ENCODE peak calls at places on chromosomes 7 and 10, in four cellular contexts. W is SK-N-SH, N is H9, J is fibroblast of lung. O is an unnamed sample. For H3K4me1 and H3K27me3, the result is how much of the 10 kb centered on the place peaks cover.

GRCh38 chr7:66043681-66044497 is 31.7 kb upstream of the ASL start:
- DNase-seq in W (no peak), N (peak), J (peak), O (peak)

GRCh38 chr7:45696476-45696875 is 122.3 kb downstream of the ADCY1 start:
- DNase-seq in W (no peak), N (peak), J (no peak), O (no peak)

GRCh38 chr7:27182861-27183681 is 2.0 kb downstream of the HOXA11 start:
- DNase-seq in W (peak), J (no peak), N (peak), O (no peak)

GRCh38 chr10:17348111-17349008 is 106.0 kb downstream of the ST8SIA6 start:
- DNase-seq in W (peak), N (no peak), J (peak), O (no peak)

GRCh38 chr10:34808789-34809745 is 6.0 kb downstream of the PARD3 start:
- DNase-seq in N (peak), W (no peak), J (peak), O (peak)

GRCh38 chr10:112182808-112183328 is 697 bp downstream of the GPAM start:
- DNase-seq in J (peak), W (no peak), N (no peak), O (peak)

GRCh38 chr10:66837990-66838389 is 87.8 kb upstream of the LRRTM3 start:
- DNase-seq in N (no peak), J (peak), W (no peak), O (no peak)

GRCh38 chr7:3861941-3862340 is 560.9 kb downstream of the SDK1 start:
- DNase-seq in J (peak), W (no peak), N (no peak), O (peak)

GRCh38 chr10:8260645-8261044 is 206.2 kb downstream of the GATA3 start:
- DNase-seq in N (no peak), W (no peak), J (no peak), O (no peak)

GRCh38 chr7:69949195-69949594 is 350.9 kb downstream of the AUTS2 start:
- DNase-seq in N (no peak), W (no peak), J (no peak), O (no peak)

GRCh38 chr10:59880019-59880717 is 26.2 kb downstream of the CCDC6 start:
- DNase-seq in N (no peak), W (no peak), J (no peak), O (no peak)

GRCh38 chr7:136549756-136550155 is 318.7 kb upstream of the CHRM2 start:
- DNase-seq in N (no peak), W (no peak), J (peak), O (no peak)

GRCh38 chr7:102004229-102004628 is 186.8 kb downstream of the CUX1 start:
- DNase-seq in N (no peak), J (peak), W (no peak), O (no peak)

GRCh38 chr7:151642746-151643145 is 123.1 kb upstream of the RHEB start:
- DNase-seq in W (no peak), J (no peak), N (no peak), O (no peak)

GRCh38 chr10:133267829-133268228 is 8.8 kb downstream of the ADAM8 start:
- DNase-seq in N (no peak), J (no peak), W (no peak), O (no peak)

GRCh38 chr10:5591336-5591824 is 66.6 kb downstream of the CALML3 start:
- DNase-seq in J (no peak), W (no peak), N (no peak), O (no peak)

GRCh38 chr7:98406827-98407226 is 5.9 kb upstream of the BAIAP2L1 start:
- DNase-seq in W (no peak), N (no peak), J (no peak), O (no peak)

GRCh38 chr10:125608474-125608873 is 74.5 kb downstream of the TEX36 start:
- DNase-seq in N (no peak), W (no peak), J (no peak), O (no peak)

GRCh38 chr10:26474062-26474461 is 35.9 kb downstream of the APBB1IP start:
- DNase-seq in N (no peak), J (peak), W (no peak), O (no peak)

GRCh38 chr7:138667535-138667934 is 33.6 kb downstream of the SVOPL start:
- DNase-seq in N (no peak), W (no peak), J (no peak), O (no peak)

GRCh38 chr10:63692205-63692896 is 171.2 kb downstream of the REEP3 start:
- DNase-seq in J (no peak), W (no peak), N (no peak), O (no peak)

GRCh38 chr10:28839600-28840007 is 162.3 kb downstream of the BAMBI start:
- DNase-seq in W (peak), J (peak), N (no peak), O (peak)

GRCh38 chr7:113955157-113955556 is 36.3 kb upstream of the PPP1R3A start:
- DNase-seq in N (no peak), J (no peak), W (no peak), O (no peak)

GRCh38 chr7:101450064-101450463 is 87.4 kb downstream of the COL26A1 start:
- DNase-seq in N (no peak), J (no peak), W (no peak), O (no peak)

GRCh38 chr10:130244928-130245495 is 108.8 kb downstream of the GLRX3 start:
- DNase-seq in N (no peak), J (no peak), W (no peak), O (no peak)

GRCh38 chr10:91163709-91164474 is 56.6 kb upstream of the PCGF5 start:
- DNase-seq in N (peak), J (peak), W (peak), O (peak)

GRCh38 chr10:3107426-3107961 is 40.1 kb downstream of the PFKP start:
- DNase-seq in W (no peak), N (no peak), J (peak), O (no peak)

GRCh38 chr7:5228066-5228465 is 38.0 kb downstream of the WIPI2 start:
- DNase-seq in J (no peak), N (no peak), W (no peak), O (no peak)

GRCh38 chr7:82413237-82413636 is 30.3 kb downstream of the CACNA2D1 start:
- DNase-seq in W (no peak), N (peak), J (peak), O (no peak)

GRCh38 chr7:67724435-67724834 is 727.8 kb downstream of the TYW1 start:
- DNase-seq in J (no peak), N (no peak), W (no peak), O (no peak)

GRCh38 chr7:68792351-68792750 is 805.9 kb upstream of the AUTS2 start:
- DNase-seq in W (no peak), J (no peak), N (no peak), O (no peak)

GRCh38 chr7:2663960-2664359 is 24.0 kb upstream of the AMZ1 start:
- DNase-seq in N (peak), W (no peak), J (no peak), O (no peak)

GRCh38 chr7:2666130-2666529 is 21.9 kb upstream of the AMZ1 start:
- DNase-seq in N (no peak), W (no peak), J (no peak), O (no peak)

GRCh38 chr7:2666588-2667250 is 21.3 kb upstream of the AMZ1 start:
- DNase-seq in N (no peak), W (no peak), J (no peak), O (peak)

GRCh38 chr7:2663121-2663886 is 24.7 kb upstream of the AMZ1 start:
- DNase-seq in J (no peak), W (peak), N (peak), O (no peak)

GRCh38 chr7:2665359-2665791 is 22.6 kb upstream of the AMZ1 start:
- DNase-seq in N (no peak), J (no peak), W (no peak), O (no peak)
- H3K4me1 ChIP-seq in N (under half), J (under half), W (under half), O (under half)

GRCh38 chr10:95730233-95730632 is 25.7 kb upstream of the ENTPD1 start:
- DNase-seq in W (no peak), N (no peak), J (no peak), O (no peak)
- H3K9ac ChIP-seq in W (no peak), N (no peak), J (no peak), O (no peak)

GRCh38 chr10:78045856-78046255 is 12.2 kb downstream of the RPS24 start:
- DNase-seq in W (no peak), N (no peak), J (no peak), O (no peak)

GRCh38 chr10:78047314-78047891 is 13.7 kb downstream of the RPS24 start:
- DNase-seq in N (peak), J (peak), W (peak), O (peak)

GRCh38 chr10:78046711-78047269 is 13.1 kb downstream of the RPS24 start:
- DNase-seq in W (no peak), N (no peak), J (no peak), O (no peak)

GRCh38 chr10:78053201-78053868 is 19.7 kb downstream of the RPS24 start:
- DNase-seq in J (peak), W (no peak), N (no peak), O (no peak)

DNA sequence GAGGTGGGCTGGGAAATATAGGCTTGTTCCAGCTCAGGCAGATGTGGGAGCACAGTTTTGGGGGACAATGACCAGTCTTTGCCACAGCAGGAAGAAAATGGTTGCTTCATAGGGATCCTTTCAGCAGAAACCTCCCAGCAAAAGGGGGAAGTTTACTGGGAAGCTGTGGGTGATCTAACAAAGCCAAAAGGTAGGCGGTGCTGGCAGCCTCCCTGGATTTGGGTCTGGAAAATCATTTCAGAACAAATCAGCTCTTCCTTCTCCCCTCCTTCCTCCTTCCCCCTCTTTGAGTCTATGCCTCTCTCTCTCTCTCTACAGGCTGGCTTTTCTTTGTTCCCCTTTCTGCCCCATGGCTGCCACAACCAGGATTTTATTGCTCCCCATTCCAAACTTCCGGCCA is 16.2 kb downstream of the RPS24 start:
- DNase-seq in J (no peak), W (no peak), N (no peak), O (no peak)
- H3K27me3 ChIP-seq in J (under half), W (under half), N (under half), O (under half)

DNA sequence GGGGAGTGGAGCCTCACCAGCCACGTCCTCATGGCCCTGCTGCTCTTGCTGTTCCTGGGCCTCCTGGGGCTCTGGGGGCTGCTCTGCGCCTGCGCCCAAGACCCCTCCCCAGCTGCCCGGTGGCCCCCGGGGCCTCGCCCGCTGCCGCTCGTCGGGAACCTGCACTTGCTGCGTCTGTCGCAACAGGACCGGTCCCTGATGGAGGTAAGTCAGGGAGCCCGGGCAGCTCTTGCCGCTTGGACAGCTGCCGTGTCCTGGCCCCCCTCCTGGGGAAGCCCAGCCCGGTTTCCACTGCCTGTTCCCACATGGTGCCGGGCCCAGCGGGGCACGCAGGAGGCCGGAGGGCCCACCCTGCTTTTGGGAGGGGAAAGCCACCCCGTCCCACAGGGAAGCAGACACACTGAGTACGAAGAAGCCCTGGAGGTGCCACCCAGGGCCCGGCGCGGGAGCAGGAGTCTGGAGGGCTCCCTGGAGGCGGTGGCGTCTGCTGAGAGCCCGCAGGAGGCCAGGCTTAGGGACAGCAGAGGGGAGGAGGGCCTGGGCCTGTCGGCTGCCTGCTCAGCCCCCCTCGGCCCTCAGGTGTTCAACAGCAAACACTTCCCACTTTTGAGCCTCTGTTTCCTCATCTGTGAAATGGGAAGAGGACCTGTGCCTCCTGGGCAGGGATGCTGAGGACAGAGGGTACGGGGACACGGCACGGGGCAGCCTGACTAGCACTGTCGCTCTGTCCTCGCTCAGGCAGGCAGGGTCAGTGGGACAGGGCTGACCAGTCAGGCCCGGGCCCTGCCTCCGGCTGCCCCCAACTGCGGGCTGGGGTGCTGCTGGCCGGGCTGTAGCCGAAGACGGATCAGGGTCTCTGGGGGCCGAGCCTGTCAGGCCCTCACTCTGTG is 446 bp downstream of the CYP2W1 start:
- DNase-seq in J (no peak), N (no peak), W (no peak), O (no peak)
- H3K4me1 ChIP-seq in J (under half), N (under half), W (under half), O (under half)

DNA sequence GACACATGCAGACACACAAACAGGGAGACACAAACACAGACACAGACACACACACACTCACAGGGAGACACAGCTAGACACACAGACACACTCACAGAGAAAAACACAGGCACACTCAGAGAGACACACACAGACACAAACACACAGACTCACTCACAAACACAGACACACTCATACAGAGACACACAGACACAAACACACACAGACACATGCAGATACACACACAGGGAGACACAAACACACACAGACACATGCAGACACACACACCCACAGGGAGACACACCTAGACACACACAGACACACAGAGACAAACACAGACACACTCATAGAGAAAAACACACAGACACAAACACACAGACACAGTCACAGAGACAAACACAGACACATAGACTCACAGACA is 67.9 kb downstream of the ADARB2 start:
- DNase-seq in J (no peak), N (no peak), W (no peak), O (no peak)
- H3K9ac ChIP-seq in J (no peak), N (no peak), W (no peak), O (no peak)

GRCh38 chr7:21605008-21605407 is 62.2 kb downstream of the DNAH11 start:
- DNase-seq in W (no peak), J (no peak), N (no peak), O (no peak)
- H3K27me3 ChIP-seq in W (under half), J (under half), N (under half), O (under half)

DNA sequence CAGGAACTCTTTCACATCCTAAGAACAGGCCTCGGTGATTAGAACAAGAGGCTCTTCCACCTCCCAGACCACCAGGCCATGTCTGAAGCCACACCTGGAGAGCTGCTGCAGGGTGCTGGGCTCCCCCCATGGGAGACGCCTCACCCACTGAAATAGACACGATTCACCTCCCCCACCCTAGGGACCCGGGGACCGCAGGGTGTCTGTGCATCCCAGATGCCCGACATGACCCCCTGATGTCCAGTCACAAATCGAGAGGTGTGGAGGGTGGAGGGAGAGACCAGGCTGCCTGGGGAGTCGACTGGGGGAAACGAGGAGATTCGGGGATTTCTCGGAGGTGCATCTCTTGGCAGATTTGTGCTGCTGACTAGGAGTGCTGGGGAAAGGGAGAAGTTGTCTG is 31.0 kb downstream of the CNPY1 start:
- DNase-seq in N (no peak), J (no peak), W (no peak), O (no peak)
- H3K4me1 ChIP-seq in N (under half), J (under half), W (under half), O (under half)

GRCh38 chr10:80278480-80278879 is 11.0 kb downstream of the MAT1A start:
- DNase-seq in N (no peak), W (no peak), J (no peak), O (peak)

GRCh38 chr10:80277016-80277415 is 12.4 kb downstream of the MAT1A start:
- DNase-seq in J (no peak), N (no peak), W (no peak), O (peak)

GRCh38 chr10:80280071-80280800 is 9.2 kb downstream of the MAT1A start:
- DNase-seq in J (no peak), N (no peak), W (no peak), O (peak)

GRCh38 chr10:80277567-80278250 is 11.7 kb downstream of the MAT1A start:
- DNase-seq in W (no peak), J (no peak), N (no peak), O (peak)

GRCh38 chr10:80279146-80279545 is 10.3 kb downstream of the MAT1A start:
- DNase-seq in J (no peak), W (no peak), N (no peak), O (peak)
- H3K9ac ChIP-seq in J (no peak), W (no peak), N (no peak), O (no peak)

DNA sequence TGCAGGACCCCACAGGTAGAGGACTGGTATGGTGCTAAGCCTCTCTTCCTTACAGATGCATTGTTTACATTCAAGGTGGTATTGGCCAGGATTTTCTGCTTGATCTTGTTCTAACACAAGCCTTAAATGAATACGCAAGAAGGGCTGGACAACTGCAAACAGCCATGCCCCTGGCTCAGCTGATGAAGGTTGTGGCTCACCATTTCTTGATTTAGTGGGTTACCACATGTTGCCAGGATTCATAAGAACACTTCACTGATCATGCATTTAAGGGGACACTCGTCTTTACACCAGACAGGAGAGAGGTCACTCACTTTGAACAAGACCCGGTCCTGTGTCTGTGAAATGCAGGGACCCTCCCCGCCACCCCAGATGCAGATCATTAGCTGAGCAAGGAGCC is 82.2 kb downstream of the CHN2 start:
- DNase-seq in N (no peak), J (no peak), W (no peak), O (no peak)
- H3K27me3 ChIP-seq in N (under half), J (under half), W (under half), O (under half)

GRCh38 chr7:74479961-74480829 is 26.5 kb downstream of the GTF2IRD1 start:
- DNase-seq in J (peak), N (peak), W (peak), O (peak)

GRCh38 chr7:74481458-74482324 is 28.0 kb downstream of the GTF2IRD1 start:
- DNase-seq in W (peak), J (peak), N (no peak), O (no peak)

GRCh38 chr7:74479066-74479781 is 25.5 kb downstream of the GTF2IRD1 start:
- DNase-seq in W (peak), J (peak), N (no peak), O (peak)

GRCh38 chr7:74482629-74483401 is 29.1 kb downstream of the GTF2IRD1 start:
- DNase-seq in W (no peak), N (no peak), J (peak), O (no peak)

DNA sequence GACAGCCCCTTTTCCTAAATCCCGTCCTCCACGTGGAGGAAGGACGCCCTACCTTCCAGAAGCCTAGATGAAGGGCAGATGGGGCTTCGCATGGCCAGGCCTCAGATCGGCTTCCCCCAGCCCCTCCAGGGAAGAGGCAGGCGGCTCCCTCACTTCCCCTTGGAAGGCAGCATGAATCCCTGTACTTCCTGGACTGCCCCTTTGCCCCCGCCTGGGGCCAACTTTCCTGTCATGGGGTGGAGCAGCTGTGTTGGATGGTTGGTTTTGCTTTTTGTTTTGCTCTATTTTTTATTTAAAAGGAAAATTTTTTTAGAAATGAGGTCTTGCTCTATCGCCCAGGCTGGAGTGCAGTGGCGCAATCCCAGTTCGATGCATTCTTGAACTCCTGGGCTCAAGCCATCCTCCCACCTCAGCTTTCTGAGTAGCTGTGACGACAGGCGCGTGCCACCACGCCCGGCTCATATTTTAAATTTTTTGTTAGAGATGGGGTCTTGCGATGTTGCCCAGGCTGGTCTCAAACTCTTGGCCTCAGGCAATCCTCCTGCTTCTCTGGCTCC is 27.2 kb downstream of the GTF2IRD1 start:
- DNase-seq in W (no peak), J (peak), N (no peak), O (peak)
- H3K4me1 ChIP-seq in W (under half), J (under half), N (under half), O (under half)